ENCODE peak calls at places on chromosomes 4 and X, in six cellular contexts. O, I, P, H, Q and F are unnamed samples. For H3K36me3 and H3K9me3, the result is how much of the 10 kb centered on the place peaks cover.

GRCh38 chrX:72128881-72129280 is 2.8 kb downstream of the RTL5 start:
- DNase-seq in O (no peak), I (no peak), P (no peak), H (no peak), Q (no peak), F (no peak)

GRCh38 chrX:95318882-95319281 is 1365.8 kb upstream of the DIAPH2 start:
- DNase-seq in O (no peak), I (no peak), P (no peak), H (no peak), Q (no peak), F (no peak)

GRCh38 chr4:152485726-152486276 is 50.1 kb downstream of the FBXW7 start:
- DNase-seq in O (no peak), I (no peak), P (no peak), H (peak), Q (no peak), F (no peak)

GRCh38 chr4:103306870-103307345 is 108.8 kb upstream of the CENPE start:
- DNase-seq in O (peak), I (no peak), P (no peak), H (peak), Q (no peak), F (no peak)

GRCh38 chrX:122565952-122566351 is 618.1 kb upstream of the GRIA3 start:
- DNase-seq in O (no peak), I (no peak), P (no peak), H (no peak), Q (no peak), F (no peak)

GRCh38 chrX:71302461-71303213 is 1.1 kb downstream of the ITGB1BP2 start:
- DNase-seq in O (no peak), I (no peak), P (no peak), H (no peak), Q (no peak), F (no peak)

GRCh38 chr4:93337196-93337595 is 491.4 kb upstream of the ATOH1 start:
- DNase-seq in O (no peak), I (no peak), P (no peak), H (no peak), Q (no peak), F (no peak)

GRCh38 chrX:20715176-20715575 is 448.5 kb upstream of the RPS6KA3 start:
- DNase-seq in O (no peak), I (no peak), P (no peak), H (no peak), Q (no peak), F (no peak)

GRCh38 chr4:84932462-84932861 is 34.0 kb downstream of the WDFY3 start:
- DNase-seq in O (no peak), I (no peak), P (no peak), H (no peak), Q (no peak), F (no peak)

GRCh38 chrX:107936434-107936730 is 45.8 kb downstream of the TEX13B start:
- DNase-seq in O (no peak), I (no peak), P (no peak), H (no peak), Q (no peak), F (no peak)

GRCh38 chrX:14916017-14916674 is 42.9 kb downstream of the MOSPD2 start:
- DNase-seq in O (no peak), I (no peak), P (no peak), H (no peak), Q (no peak), F (no peak)

GRCh38 chrX:48823029-48823428 is 3.3 kb upstream of the ERAS start:
- DNase-seq in O (no peak), I (no peak), P (no peak), H (no peak), Q (no peak), F (no peak)

GRCh38 chrX:119948381-119948780 is 4.8 kb upstream of the NKAP start:
- DNase-seq in O (no peak), I (no peak), P (no peak), H (no peak), Q (no peak), F (no peak)
- TF ChIP-seq CTCF in O (no peak), I (no peak), P (no peak), H (no peak), Q (no peak), F (no peak)

GRCh38 chr4:132382243-132382642 is 766.9 kb upstream of the PCDH10 start:
- DNase-seq in O (no peak), I (no peak), P (no peak), H (no peak), Q (no peak), F (no peak)
- H3K36me3 ChIP-seq in O (under half), I (under half), P (under half), H (under half), Q (under half), F (under half)

GRCh38 chr4:18942874-18943273 is 921.3 kb upstream of the LCORL start:
- DNase-seq in O (no peak), I (no peak), P (no peak), H (no peak), Q (no peak), F (no peak)
- H3K9me3 ChIP-seq in O (under half), I (under half), P (under half), H (under half), Q (under half), F (under half)

DNA sequence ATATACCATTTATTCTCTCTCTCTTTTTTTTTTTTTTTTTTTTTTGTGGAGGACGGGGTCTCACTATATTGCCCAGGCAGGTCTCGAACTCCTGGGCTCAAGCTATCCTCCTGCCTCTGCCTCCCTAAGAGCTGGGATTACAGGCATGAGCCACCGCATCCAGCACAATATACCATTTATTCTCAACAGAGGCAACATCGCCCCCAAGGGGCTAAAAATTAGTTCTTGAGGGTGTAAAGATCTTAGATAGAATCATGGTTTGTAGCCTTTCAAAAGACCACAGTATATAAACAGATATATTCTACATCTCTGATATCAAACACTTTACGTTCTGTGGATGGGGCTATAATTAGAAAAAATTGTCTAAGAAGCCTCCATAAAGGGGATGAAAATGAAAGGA is 39.8 kb upstream of the TCEAL2 start:
- DNase-seq in O (no peak), I (no peak), P (no peak), H (no peak), Q (no peak), F (no peak)
- TF ChIP-seq CTCF in O (no peak), I (no peak), P (no peak), H (no peak), Q (no peak), F (no peak)

GRCh38 chrX:153957224-153957623 is 12.8 kb upstream of the RENBP start:
- DNase-seq in O (no peak), I (no peak), P (no peak), H (no peak), Q (no peak), F (no peak)
- H3K36me3 ChIP-seq in O (half or more), I (half or more), P (under half), H (under half), Q (under half), F (under half)

GRCh38 chr4:106369456-106370060 is 980 bp upstream of the GIMD1 start:
- DNase-seq in O (no peak), I (no peak), P (no peak), H (peak), Q (no peak), F (no peak)
- H3K9me3 ChIP-seq in O (under half), I (under half), P (under half), H (under half), Q (under half), F (under half)

GRCh38 chr4:22408474-22408873 is 107.4 kb downstream of the ADGRA3 start:
- DNase-seq in O (no peak), I (no peak), P (no peak), H (no peak), Q (no peak), F (no peak)
- TF ChIP-seq CTCF in O (no peak), I (no peak), P (no peak), H (no peak), Q (no peak), F (no peak)